ENCODE peak calls at places on chromosome 14, in ten cellular contexts. I, F, M, K, L, B, P, S, Y and A are unnamed samples.

GRCh38 chr14:99581960-99582359 is 22.0 kb downstream of the CCDC85C start:
- DNase-seq in I (no peak), F (no peak), M (no peak), K (no peak), L (no peak), B (no peak), P (no peak), S (no peak), Y (no peak), A (no peak)

GRCh38 chr14:93301821-93302447 is 30.9 kb downstream of the BTBD7 start:
- DNase-seq in I (no peak), F (no peak), M (no peak), K (no peak), L (peak), B (no peak), P (peak), S (no peak), Y (no peak), A (no peak)

GRCh38 chr14:50342211-50343080 is 30.3 kb downstream of the DMAC2L start:
- DNase-seq in I (peak), F (no peak), M (peak), K (peak), L (peak), B (no peak), P (no peak), S (peak), Y (peak), A (peak)

GRCh38 chr14:80586116-80586515 is 355.4 kb downstream of the CEP128 start:
- DNase-seq in I (no peak), F (no peak), M (no peak), K (no peak), L (no peak), B (no peak), P (no peak), S (no peak), Y (no peak), A (no peak)

GRCh38 chr14:64973826-64974225 is 1.7 kb upstream of the RAB15 start:
- DNase-seq in I (no peak), F (no peak), M (no peak), K (no peak), L (no peak), B (peak), P (no peak), S (no peak), Y (peak), A (no peak)

GRCh38 chr14:59187802-59188460 is 536 bp upstream of the DAAM1 start:
- DNase-seq in I (peak), F (no peak), M (no peak), K (no peak), L (no peak), B (no peak), P (no peak), S (peak), Y (peak), A (no peak)

GRCh38 chr14:64074961-64075619 is 219.1 kb downstream of the ESR2 start:
- DNase-seq in I (no peak), F (no peak), M (peak), K (peak), L (peak), B (no peak), P (no peak), S (no peak), Y (no peak), A (no peak)

GRCh38 chr14:71115306-71115705 is 208.0 kb downstream of the PCNX1 start:
- DNase-seq in I (no peak), F (no peak), M (no peak), K (no peak), L (no peak), B (no peak), P (no peak), S (no peak), Y (no peak), A (no peak)

GRCh38 chr14:31678421-31679249 is 117.4 kb downstream of the NUBPL start:
- DNase-seq in I (no peak), F (no peak), M (no peak), K (no peak), L (no peak), B (no peak), P (no peak), S (no peak), Y (no peak), A (no peak)

GRCh38 chr14:100524233-100524932 is 62.8 kb downstream of the BEGAIN start:
- DNase-seq in I (no peak), F (no peak), M (no peak), K (no peak), L (no peak), B (no peak), P (no peak), S (peak), Y (no peak), A (peak)

GRCh38 chr14:57987051-57987450 is 121.2 kb upstream of the SLC35F4 start:
- DNase-seq in I (no peak), F (no peak), M (no peak), K (no peak), L (no peak), B (no peak), P (no peak), S (no peak), Y (no peak), A (no peak)

GRCh38 chr14:88871429-88871828 is 47.0 kb downstream of the TTC8 start:
- DNase-seq in I (no peak), F (no peak), M (no peak), K (no peak), L (no peak), B (no peak), P (no peak), S (no peak), Y (no peak), A (no peak)

GRCh38 chr14:68891851-68892660 is 87.0 kb downstream of the ACTN1 start:
- DNase-seq in I (no peak), F (no peak), M (no peak), K (peak), L (peak), B (peak), P (no peak), S (no peak), Y (peak), A (no peak)

GRCh38 chr14:71119075-71119474 is 211.8 kb downstream of the PCNX1 start:
- DNase-seq in I (no peak), F (no peak), M (peak), K (peak), L (no peak), B (no peak), P (no peak), S (no peak), Y (no peak), A (no peak)

GRCh38 chr14:47539065-47539464 is 136.3 kb downstream of the MDGA2 start:
- DNase-seq in I (no peak), F (no peak), M (peak), K (peak), L (peak), B (no peak), P (peak), S (no peak), Y (no peak), A (peak)

GRCh38 chr14:94408546-94409095 is 20.2 kb upstream of the SERPINA1 start:
- DNase-seq in I (no peak), F (no peak), M (no peak), K (no peak), L (no peak), B (no peak), P (no peak), S (no peak), Y (no peak), A (no peak)

GRCh38 chr14:42047421-42048045 is 440.9 kb downstream of the LRFN5 start:
- DNase-seq in I (no peak), F (no peak), M (no peak), K (peak), L (no peak), B (no peak), P (no peak), S (no peak), Y (no peak), A (no peak)

GRCh38 chr14:71665157-71665556 is 267.1 kb upstream of the RGS6 start:
- DNase-seq in I (no peak), F (no peak), M (peak), K (peak), L (peak), B (no peak), P (no peak), S (no peak), Y (no peak), A (no peak)

GRCh38 chr14:88422919-88423318 is 37.5 kb downstream of the SPATA7 start:
- DNase-seq in I (no peak), F (no peak), M (peak), K (peak), L (peak), B (no peak), P (no peak), S (no peak), Y (no peak), A (no peak)

GRCh38 chr14:103748539-103748867 is 32.9 kb downstream of the ZFYVE21 start:
- DNase-seq in I (no peak), F (no peak), M (no peak), K (no peak), L (no peak), B (no peak), P (no peak), S (no peak), Y (no peak), A (no peak)

GRCh38 chr14:89136587-89136986 is 280.4 kb downstream of the FOXN3 start:
- DNase-seq in I (no peak), F (no peak), M (no peak), K (no peak), L (no peak), B (no peak), P (no peak), S (no peak), Y (no peak), A (no peak)

GRCh38 chr14:20512139-20512905 is 7.0 kb downstream of the RNASE10 start:
- DNase-seq in I (no peak), F (no peak), M (no peak), K (peak), L (no peak), B (no peak), P (no peak), S (no peak), Y (no peak), A (no peak)

GRCh38 chr14:53516261-53516774 is 363.2 kb upstream of the DDHD1 start:
- DNase-seq in I (no peak), F (no peak), M (no peak), K (peak), L (peak), B (no peak), P (no peak), S (no peak), Y (no peak), A (no peak)

GRCh38 chr14:49679271-49679670 is 8.7 kb downstream of the POLE2 start:
- DNase-seq in I (no peak), F (no peak), M (no peak), K (no peak), L (peak), B (no peak), P (no peak), S (no peak), Y (no peak), A (no peak)

GRCh38 chr14:97196336-97196735 is 399.2 kb downstream of the VRK1 start:
- DNase-seq in I (no peak), F (no peak), M (no peak), K (no peak), L (no peak), B (no peak), P (no peak), S (no peak), Y (no peak), A (no peak)

GRCh38 chr14:32933943-32934890 is 4.5 kb upstream of the NPAS3 start:
- DNase-seq in I (peak), F (no peak), M (no peak), K (peak), L (peak), B (no peak), P (peak), S (peak), Y (no peak), A (peak)

GRCh38 chr14:58200480-58200841 is 512 bp downstream of the ACTR10 start:
- DNase-seq in I (no peak), F (no peak), M (peak), K (no peak), L (no peak), B (no peak), P (no peak), S (no peak), Y (no peak), A (no peak)

GRCh38 chr14:50012644-50013043 is 103.7 kb downstream of the VCPKMT start:
- DNase-seq in I (no peak), F (no peak), M (no peak), K (no peak), L (no peak), B (no peak), P (no peak), S (no peak), Y (no peak), A (no peak)

GRCh38 chr14:88013750-88014349 is 8.9 kb downstream of the GPR65 start:
- DNase-seq in I (peak), F (no peak), M (peak), K (peak), L (peak), B (no peak), P (peak), S (peak), Y (peak), A (no peak)

GRCh38 chr14:31990959-31991541 is 86.1 kb upstream of the ARHGAP5 start:
- DNase-seq in I (no peak), F (no peak), M (no peak), K (peak), L (peak), B (no peak), P (no peak), S (no peak), Y (no peak), A (no peak)

GRCh38 chr14:28759056-28759657 is 7.4 kb upstream of the FOXG1 start:
- DNase-seq in I (no peak), F (no peak), M (no peak), K (no peak), L (peak), B (no peak), P (no peak), S (no peak), Y (no peak), A (peak)

GRCh38 chr14:92945544-92945943 is 22.6 kb downstream of the CHGA start:
- DNase-seq in I (no peak), F (no peak), M (no peak), K (no peak), L (no peak), B (no peak), P (no peak), S (no peak), Y (no peak), A (no peak)

GRCh38 chr14:101010293-101010692 is 106.8 kb upstream of the RTL1 start:
- DNase-seq in I (no peak), F (no peak), M (no peak), K (no peak), L (no peak), B (no peak), P (no peak), S (no peak), Y (no peak), A (peak)

GRCh38 chr14:80215756-80216581 is 4.7 kb upstream of the DIO2 start:
- DNase-seq in I (no peak), F (no peak), M (peak), K (peak), L (peak), B (no peak), P (no peak), S (no peak), Y (no peak), A (no peak)

DNA sequence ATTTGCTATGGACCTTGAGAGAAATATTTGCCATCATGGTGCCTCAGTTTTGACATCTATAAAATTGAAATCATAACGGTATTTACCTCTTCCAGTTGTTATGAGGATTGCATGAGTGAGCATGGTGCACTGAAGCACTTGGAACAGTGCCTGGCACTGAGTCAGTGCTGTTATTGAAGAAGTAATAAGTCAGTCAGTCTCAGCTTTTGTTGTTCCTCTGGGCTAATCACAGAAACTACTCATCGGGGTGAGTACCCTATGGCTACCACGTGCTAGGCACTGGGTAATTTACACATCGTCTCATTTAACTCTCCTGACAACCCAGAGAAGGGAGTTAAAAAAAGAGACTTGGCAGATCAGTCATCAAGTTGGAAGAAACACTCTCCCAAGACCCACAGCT is 159.5 kb upstream of the NRXN3 start:
- DNase-seq in I (no peak), F (no peak), M (peak), K (peak), L (peak), B (no peak), P (no peak), S (no peak), Y (no peak), A (no peak)
- TF ChIP-seq CTCF in I (no peak), F (no peak), M (no peak), K (no peak), L (no peak), B (no peak), P (no peak), S (no peak), Y (no peak), A (no peak)

GRCh38 chr14:61321385-61322010 is at the start of gene PRKCH:
- DNase-seq in I (peak), F (no peak), M (peak), K (peak), L (peak), B (no peak), P (peak), S (peak), Y (peak), A (peak)
- TF ChIP-seq CTCF in I (no peak), F (peak), M (no peak), K (no peak), L (no peak), B (no peak), P (no peak), S (no peak), Y (no peak), A (peak)

DNA sequence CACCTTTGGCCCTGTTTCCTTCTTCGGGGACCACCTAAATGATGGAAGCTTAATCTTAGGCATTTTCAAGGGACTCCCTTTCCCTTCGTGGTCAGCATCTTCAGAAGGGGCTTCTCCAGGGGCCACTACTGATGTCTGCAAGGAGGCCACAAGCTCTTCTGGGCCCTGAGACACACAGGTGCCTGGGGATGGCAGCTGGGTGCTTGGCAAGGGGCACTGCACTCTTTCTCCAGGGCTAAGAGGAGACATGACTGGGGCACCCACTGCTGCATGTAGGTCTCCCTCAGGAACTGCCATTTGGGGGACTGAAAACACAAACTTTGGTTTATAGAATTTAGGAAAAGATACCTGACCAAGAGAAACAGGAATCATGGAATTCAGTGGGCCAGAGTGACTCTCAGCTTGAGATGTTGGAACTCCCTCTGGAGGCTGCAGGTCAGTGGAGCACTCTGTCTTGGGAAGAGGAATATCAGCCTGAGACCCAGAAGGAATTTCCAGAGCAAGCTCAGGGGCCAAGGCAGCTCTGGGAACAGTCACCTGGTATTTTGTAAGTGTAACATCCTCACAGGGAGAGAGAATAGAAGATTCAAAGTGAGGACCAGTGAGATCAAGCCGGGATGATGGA is 16.0 kb downstream of the PLD4 start:
- DNase-seq in I (no peak), F (no peak), M (no peak), K (no peak), L (no peak), B (no peak), P (no peak), S (no peak), Y (no peak), A (peak)
- TF ChIP-seq CTCF in I (no peak), F (no peak), M (no peak), K (peak), L (peak), B (no peak), P (no peak), S (no peak), Y (no peak), A (no peak)

GRCh38 chr14:37623971-37624370 is 28.5 kb downstream of the TTC6 start:
- DNase-seq in I (no peak), F (no peak), M (peak), K (no peak), L (no peak), B (no peak), P (no peak), S (no peak), Y (no peak), A (no peak)

GRCh38 chr14:37623552-37623951 is 28.1 kb downstream of the TTC6 start:
- DNase-seq in I (no peak), F (no peak), M (peak), K (peak), L (peak), B (no peak), P (no peak), S (no peak), Y (no peak), A (no peak)

GRCh38 chr14:37620856-37621255 is 25.4 kb downstream of the TTC6 start:
- DNase-seq in I (no peak), F (no peak), M (no peak), K (no peak), L (no peak), B (no peak), P (no peak), S (no peak), Y (no peak), A (no peak)

GRCh38 chr14:37622231-37622923 is 26.9 kb downstream of the TTC6 start:
- DNase-seq in I (no peak), F (no peak), M (no peak), K (peak), L (peak), B (no peak), P (no peak), S (peak), Y (no peak), A (no peak)

GRCh38 chr14:37625597-37626595 is 30.5 kb downstream of the TTC6 start:
- DNase-seq in I (no peak), F (no peak), M (no peak), K (no peak), L (peak), B (no peak), P (no peak), S (no peak), Y (no peak), A (no peak)
- TF ChIP-seq CTCF in I (no peak), F (no peak), M (no peak), K (no peak), L (no peak), B (no peak), P (no peak), S (no peak), Y (no peak), A (no peak)

DNA sequence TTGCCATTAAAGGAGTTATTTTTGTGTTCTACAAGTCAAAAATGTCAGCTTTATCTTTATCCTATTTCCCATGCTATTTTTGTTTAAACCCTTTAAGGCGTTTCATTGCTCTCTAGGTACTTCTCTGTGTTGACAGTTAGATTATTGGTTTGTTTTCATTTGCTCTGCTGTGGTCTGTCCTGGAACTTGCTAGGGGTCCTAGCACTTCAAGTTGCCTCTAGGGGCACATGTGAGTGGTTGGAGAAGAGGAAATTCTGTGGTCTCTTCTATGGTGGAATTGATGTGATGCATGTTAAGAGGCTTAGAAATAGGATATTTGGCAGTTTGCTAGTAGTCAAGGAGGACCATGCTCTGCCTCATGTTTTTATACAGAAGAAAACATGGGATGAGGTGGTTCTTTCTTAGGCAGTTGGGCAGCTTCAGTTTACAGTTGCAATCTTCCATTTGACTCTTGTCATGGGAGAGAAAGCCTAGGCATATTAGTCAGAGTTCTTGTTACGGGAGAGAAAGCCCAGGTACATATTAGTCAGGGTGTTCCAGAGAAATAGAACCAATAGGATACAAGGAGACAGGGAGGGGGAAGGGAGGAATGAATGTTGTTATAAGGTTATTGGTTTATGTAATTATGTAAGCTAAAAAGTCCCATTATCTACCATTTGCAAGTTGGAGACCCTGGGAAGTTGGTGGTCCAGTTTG is 14.4 kb downstream of the TTLL5 start:
- DNase-seq in I (no peak), F (no peak), M (peak), K (no peak), L (no peak), B (no peak), P (no peak), S (no peak), Y (no peak), A (no peak)
- TF ChIP-seq CTCF in I (no peak), F (peak), M (no peak), K (peak), L (peak), B (no peak), P (no peak), S (no peak), Y (no peak), A (no peak)

DNA sequence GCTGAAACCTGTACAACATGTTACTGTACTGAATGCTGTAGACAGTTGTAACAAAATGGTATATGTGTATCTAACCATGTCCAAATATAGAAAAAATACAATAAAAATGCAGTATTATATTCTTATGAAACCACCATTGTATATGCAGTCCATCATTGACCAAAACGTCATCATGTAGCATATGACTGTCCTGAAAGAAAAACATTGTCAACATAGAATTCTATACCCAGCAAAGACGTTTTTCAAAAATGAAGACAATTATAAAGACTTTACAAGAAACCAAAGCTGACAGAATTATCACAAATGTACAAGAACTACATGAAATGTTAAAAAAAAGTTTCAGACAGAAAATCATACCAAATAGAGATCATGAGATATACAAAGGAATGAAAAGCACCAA is 8.1 kb upstream of the GPATCH2L start:
- DNase-seq in I (no peak), F (no peak), M (no peak), K (no peak), L (no peak), B (no peak), P (no peak), S (no peak), Y (no peak), A (no peak)
- TF ChIP-seq CTCF in I (no peak), F (no peak), M (no peak), K (no peak), L (no peak), B (no peak), P (no peak), S (no peak), Y (no peak), A (no peak)